ENCODE peak calls at places on chromosomes 11 and 22, in five cellular contexts. Q is endothelial cell of umbilical vein, F is right lobe of liver, P is endothelial cell, R is A549. N is an unnamed sample.

GRCh38 chr22:40033586-40034380 is 39.0 kb downstream of the FAM83F start:
- DNase-seq in F (peak; percentile 38), Q (no peak), P (no peak), R (no peak), N (no peak)

GRCh38 chr22:19731736-19732135 is 8.4 kb downstream of the GP1BB start:
- DNase-seq in Q (no peak), R (no peak), F (no peak), P (no peak), N (no peak)

GRCh38 chr11:72969894-72970335 is 155.7 kb downstream of the ATG16L2 start:
- DNase-seq in F (no peak), P (no peak), Q (peak; percentile 53), R (no peak), N (no peak)

GRCh38 chr11:115548878-115549528 is 44.8 kb upstream of the CADM1 start:
- DNase-seq in R (peak; percentile 62), P (no peak), Q (no peak), F (no peak), N (no peak)

GRCh38 chr11:27153136-27153535 is 112.5 kb downstream of the BBOX1 start:
- DNase-seq in P (no peak), R (no peak), F (no peak), Q (no peak), N (no peak)

GRCh38 chr22:49703391-49703926 is 124.2 kb downstream of the BRD1 start:
- DNase-seq in Q (no peak), F (no peak), P (no peak), R (no peak), N (no peak)

GRCh38 chr11:27718346-27718852 is 18.1 kb upstream of the BDNF start:
- DNase-seq in Q (peak; percentile 57), P (peak; percentile 24), R (peak; percentile 93), F (no peak), N (no peak)

GRCh38 chr11:1744137-1744878 is 6.1 kb downstream of the IFITM10 start:
- DNase-seq in F (peak; percentile 86), Q (no peak), R (no peak), P (no peak), N (peak; percentile 53)

GRCh38 chr22:49091917-49092545 is 735.6 kb downstream of the BRD1 start:
- DNase-seq in R (no peak), Q (no peak), P (no peak), F (no peak), N (no peak)

GRCh38 chr11:33703771-33704170 is 3.1 kb upstream of the C11orf91 start:
- DNase-seq in R (peak; percentile 44), Q (peak; percentile 84), P (no peak), F (no peak), N (no peak)

GRCh38 chr22:41927813-41928212 is 1.2 kb upstream of the TNFRSF13C start:
- DNase-seq in P (no peak), R (no peak), F (no peak), Q (no peak), N (no peak)

GRCh38 chr11:68298659-68299516 is 13.5 kb upstream of the LRP5 start:
- DNase-seq in F (peak; percentile 60), P (no peak), R (peak; percentile 58), Q (no peak), N (no peak)

GRCh38 chr11:22276535-22276934 is 61.6 kb upstream of the SLC17A6 start:
- DNase-seq in R (no peak), P (no peak), F (no peak), Q (peak; percentile 1), N (no peak)

GRCh38 chr11:104390696-104391095 is 226.7 kb upstream of the PDGFD start:
- DNase-seq in P (no peak), R (no peak), Q (no peak), F (no peak), N (no peak)

GRCh38 chr11:62984451-62984991 is at the start of gene SLC22A6:
- DNase-seq in F (no peak), P (no peak), R (no peak), Q (no peak), N (no peak)

GRCh38 chr11:26418391-26418790 is 86.5 kb downstream of the ANO3 start:
- DNase-seq in P (no peak), R (no peak), F (no peak), Q (no peak), N (no peak)

GRCh38 chr11:9927670-9928069 is 263.8 kb downstream of the SWAP70 start:
- DNase-seq in F (no peak), P (no peak), R (no peak), Q (no peak), N (no peak)

GRCh38 chr22:49678842-49679170 is 148.9 kb downstream of the BRD1 start:
- DNase-seq in F (no peak), P (no peak), R (no peak), Q (no peak), N (no peak)

GRCh38 chr11:114134870-114135269 is 75.4 kb downstream of the ZBTB16 start:
- DNase-seq in F (no peak), P (no peak), Q (peak; percentile 16), R (no peak), N (no peak)

GRCh38 chr22:30025187-30025586 is 55.1 kb upstream of the HORMAD2 start:
- DNase-seq in Q (no peak), R (no peak), F (no peak), P (no peak), N (no peak)

GRCh38 chr11:47104337-47104950 is 72.2 kb downstream of the ARFGAP2 start:
- DNase-seq in F (no peak), Q (no peak), R (no peak), P (no peak), N (no peak)

GRCh38 chr11:47259178-47259977 is 1.6 kb downstream of the NR1H3 start:
- DNase-seq in F (no peak), R (peak; percentile 58), Q (peak; percentile 57), P (peak; percentile 66), N (no peak)

GRCh38 chr11:100825610-100826009 is 138.5 kb downstream of the ARHGAP42 start:
- DNase-seq in P (no peak), R (no peak), Q (no peak), F (no peak), N (no peak)

GRCh38 chr11:111829185-111829968 is 42.0 kb downstream of the ALG9 start:
- DNase-seq in F (no peak), R (no peak), P (no peak), Q (no peak), N (no peak)

GRCh38 chr11:120632579-120632978 is 121.0 kb downstream of the GRIK4 start:
- DNase-seq in F (no peak), R (peak; percentile 7), P (no peak), Q (no peak), N (no peak)

DNA sequence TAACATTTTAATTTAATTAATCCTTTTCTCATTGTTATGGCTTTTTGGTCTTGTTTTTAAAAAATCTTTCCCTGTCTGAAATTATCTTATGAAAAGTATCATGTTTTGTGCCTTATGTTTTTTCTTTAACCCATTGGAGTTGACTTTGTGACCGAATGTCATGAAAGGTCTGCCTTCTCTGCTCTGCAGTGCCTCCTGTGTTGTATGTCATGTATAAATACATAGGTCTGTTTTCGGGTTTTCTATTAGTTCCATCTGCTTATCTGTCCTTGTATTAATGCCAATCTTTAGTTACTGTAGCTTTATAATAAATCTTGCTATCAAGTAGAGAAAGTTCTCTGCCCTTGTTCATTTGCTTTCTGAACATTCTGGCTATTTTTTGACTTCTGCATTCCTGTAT is 73.0 kb downstream of the ZBTB44 start:
- DNase-seq in R (no peak), Q (no peak), P (no peak), F (no peak), N (no peak)
- TF ChIP-seq CTCF in R (no peak), Q (no peak), P (no peak), F (no peak), N (no peak)

GRCh38 chr11:43784866-43785265 is 95.8 kb upstream of the ALKBH3 start:
- DNase-seq in R (no peak), F (no peak), P (no peak), Q (no peak), N (no peak)
- TF ChIP-seq CTCF in R (no peak), F (no peak), P (no peak), Q (no peak), N (no peak)

GRCh38 chr22:43060213-43060612 is 29.0 kb downstream of the TTLL1 start:
- DNase-seq in P (peak; percentile 82), R (peak; percentile 33), Q (peak; percentile 35), F (no peak), N (no peak)
- TF ChIP-seq CTCF in P (peak; percentile 86), R (peak; percentile 31), Q (peak; percentile 69), F (peak; percentile 26), N (peak; percentile 73)

GRCh38 chr11:74871037-74871436 is 77.9 kb downstream of the XRRA1 start:
- DNase-seq in R (no peak), P (no peak), Q (no peak), F (no peak), N (no peak)

GRCh38 chr11:74866557-74866956 is 82.3 kb downstream of the XRRA1 start:
- DNase-seq in P (no peak), R (no peak), Q (no peak), F (no peak), N (no peak)

DNA sequence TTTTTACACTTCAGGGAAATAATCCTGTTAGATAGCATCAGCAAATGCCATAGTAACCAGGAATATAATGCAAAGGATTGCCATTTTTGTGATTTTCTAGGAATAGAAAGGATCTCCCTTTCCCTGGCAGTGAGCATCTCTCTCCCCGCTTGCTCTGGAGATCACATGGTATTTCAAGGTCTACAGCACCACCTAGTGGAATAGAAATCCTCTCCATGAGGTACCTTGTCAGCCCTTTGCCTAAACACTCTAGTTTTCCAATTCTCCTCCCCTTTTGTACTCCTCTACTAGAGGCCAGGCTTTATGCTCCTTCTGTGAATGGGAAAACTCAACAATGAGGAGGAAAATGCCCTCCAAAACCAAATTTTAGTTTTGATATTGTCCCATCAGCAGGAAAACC is 78.4 kb downstream of the XRRA1 start:
- DNase-seq in Q (peak; percentile 49), R (peak; percentile 74), P (no peak), F (no peak), N (no peak)
- TF ChIP-seq CTCF in Q (peak; percentile 39), R (peak; percentile 51), P (no peak), F (no peak), N (peak; percentile 35)

DNA sequence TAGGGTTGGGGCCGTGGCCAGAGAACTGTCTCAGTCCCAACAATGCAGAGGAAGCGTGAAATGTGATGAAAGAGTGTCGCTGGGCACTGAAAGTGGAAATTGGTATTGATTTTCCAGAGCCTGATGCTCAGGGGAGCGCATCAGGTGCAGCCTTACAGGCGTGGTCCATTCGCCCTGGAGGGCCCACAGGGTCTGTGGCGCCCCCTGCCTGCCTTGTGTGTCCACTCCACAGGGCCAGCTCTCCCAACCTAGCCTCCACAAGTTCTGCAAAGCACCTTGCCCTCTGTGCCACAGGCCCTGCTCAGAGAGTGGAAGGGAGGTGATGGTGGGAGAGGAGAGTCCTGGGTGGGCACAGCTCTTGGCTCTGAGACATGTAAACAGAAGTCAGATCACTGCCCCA is 54.9 kb upstream of the LMO1 start:
- DNase-seq in Q (no peak), R (no peak), F (no peak), P (peak; percentile 38), N (peak; percentile 27)
- TF ChIP-seq CTCF in Q (peak; percentile 17), R (peak; percentile 6), F (no peak), P (no peak), N (peak; percentile 16)

DNA sequence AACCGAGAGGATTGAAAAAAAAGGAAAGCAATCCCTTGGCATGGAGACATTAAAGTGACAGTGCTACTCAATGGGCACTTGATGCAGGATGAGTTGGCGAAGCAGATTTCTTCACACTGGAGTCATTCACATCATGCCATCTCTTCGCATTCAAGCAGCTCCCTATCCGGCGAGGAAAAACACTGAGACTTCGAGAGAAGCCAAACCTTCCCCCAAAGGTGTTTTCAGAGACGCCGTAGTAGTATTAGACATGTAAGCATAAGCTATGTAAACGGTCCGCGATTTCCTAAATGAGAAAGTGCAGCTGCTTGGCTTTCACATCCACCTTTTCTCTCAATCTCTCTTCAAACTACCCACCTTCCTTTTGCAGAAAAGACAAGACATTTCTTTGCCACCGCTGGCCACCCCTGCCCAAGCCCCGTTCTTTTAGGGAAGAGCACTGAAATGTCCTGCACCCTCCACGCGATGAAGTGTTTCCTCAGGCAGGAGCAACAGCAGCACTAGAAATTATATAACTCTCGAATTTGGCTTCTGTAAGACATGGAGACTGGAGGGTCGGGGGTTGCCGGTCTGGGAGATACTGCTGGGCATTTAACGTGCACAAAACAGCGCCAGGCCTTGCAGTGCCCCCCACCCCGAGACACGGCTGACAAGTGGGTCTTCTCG is at the start of gene DLG2:
- DNase-seq in F (no peak), P (peak; percentile 6), R (no peak), Q (peak; percentile 55), N (no peak)
- TF ChIP-seq CTCF in F (no peak), P (no peak), R (no peak), Q (no peak), N (no peak)